ENCODE peak calls at places on chromosomes 13 and 19, in ten cellular contexts. Y, I, S, K, N, X, J, R, C and E are unnamed samples.

GRCh38 chr19:42440357-42441046 is 2.2 kb downstream of the CXCL17 start:
- DNase-seq in J (peak; percentile 84), R (peak; percentile 49), Y (peak; percentile 88), C (no peak), K (peak; percentile 43), I (peak; percentile 73), X (peak; percentile 55), S (peak; percentile 81), N (peak; percentile 38), E (peak; percentile 58)

GRCh38 chr19:46471116-46471733 is at the start of gene PNMA8A:
- DNase-seq in Y (no peak), N (no peak), C (no peak), R (peak; percentile 87), J (peak; percentile 95), I (no peak), X (peak; percentile 31), K (peak; percentile 94), S (no peak), E (peak; percentile 97)

GRCh38 chr13:33441015-33441414 is 155.5 kb upstream of the STARD13 start:
- DNase-seq in I (no peak), K (peak; percentile 54), J (peak; percentile 37), C (no peak), X (peak; percentile 24), S (no peak), R (no peak), N (peak; percentile 36), Y (no peak), E (no peak)

GRCh38 chr13:59743195-59743594 is 420.5 kb downstream of the DIAPH3 start:
- DNase-seq in J (no peak), Y (no peak), C (no peak), S (no peak), X (no peak), R (no peak), K (no peak), N (no peak), I (no peak), E (no peak)

GRCh38 chr13:112174476-112175110 is 107.6 kb downstream of the SOX1 start:
- DNase-seq in Y (no peak), S (no peak), I (no peak), R (no peak), K (no peak), X (no peak), J (no peak), N (no peak), C (no peak), E (no peak)

GRCh38 chr13:37889102-37889501 is 19.5 kb upstream of the TRPC4 start:
- DNase-seq in J (no peak), R (no peak), X (no peak), C (no peak), K (no peak), Y (no peak), S (no peak), I (no peak), N (peak; percentile 17), E (no peak)

GRCh38 chr13:113970810-113971470 is 2.9 kb downstream of the C13orf46 start:
- DNase-seq in Y (no peak), I (no peak), S (no peak), K (no peak), X (peak; percentile 62), N (peak; percentile 79), C (no peak), R (no peak), J (no peak), E (no peak)

GRCh38 chr13:90717451-90717936 is 630.0 kb upstream of the MIR17HG start:
- DNase-seq in N (peak; percentile 76), C (no peak), X (peak; percentile 56), Y (no peak), J (peak; percentile 4), S (no peak), K (no peak), I (no peak), R (no peak), E (peak; percentile 34)

GRCh38 chr19:55365922-55366321 is 2.9 kb upstream of the GARIN5B start:
- DNase-seq in K (no peak), I (no peak), R (no peak), J (no peak), X (no peak), C (no peak), Y (no peak), N (no peak), S (no peak), E (no peak)

GRCh38 chr19:14978377-14978776 is 1.3 kb downstream of the SLC1A6 start:
- DNase-seq in I (no peak), N (peak; percentile 46), S (no peak), C (no peak), R (no peak), K (no peak), J (no peak), X (no peak), Y (no peak), E (no peak)

GRCh38 chr13:101018720-101019119 is 344.1 kb upstream of the TMTC4 start:
- DNase-seq in K (no peak), S (no peak), N (peak; percentile 73), J (no peak), X (peak; percentile 52), R (no peak), I (no peak), C (no peak), Y (no peak), E (no peak)

GRCh38 chr13:30079501-30079900 is 227.8 kb downstream of the KATNAL1 start:
- DNase-seq in K (no peak), R (no peak), C (no peak), X (no peak), S (no peak), N (no peak), Y (no peak), J (no peak), I (no peak), E (no peak)

GRCh38 chr19:293436-294110 is 2.4 kb upstream of the PLPP2 start:
- DNase-seq in J (no peak), N (no peak), Y (no peak), K (no peak), C (no peak), X (no peak), I (no peak), R (no peak), S (no peak), E (no peak)

GRCh38 chr19:13993554-13994308 is 12.4 kb downstream of the RFX1 start:
- DNase-seq in R (no peak), S (no peak), I (peak; percentile 11), N (no peak), J (no peak), X (no peak), Y (no peak), C (no peak), K (no peak), E (no peak)

GRCh38 chr19:31312004-31312403 is 37.2 kb downstream of the TSHZ3 start:
- DNase-seq in I (no peak), J (no peak), R (no peak), N (peak; percentile 29), Y (no peak), X (no peak), K (no peak), S (peak; percentile 46), C (no peak), E (no peak)

GRCh38 chr13:61486496-61486895 is 70.8 kb upstream of the PCDH20 start:
- DNase-seq in I (no peak), K (no peak), J (no peak), X (no peak), R (no peak), S (no peak), C (no peak), N (no peak), Y (no peak), E (no peak)